ENCODE peak calls at places on chromosome 18, in nine cellular contexts. Q, G, U, C, K, P, A, L and X are unnamed samples.

GRCh38 chr18:2406544-2406943 is 164.8 kb downstream of the METTL4 start:
- DNase-seq in U (no peak), K (no peak), C (no peak), Q (no peak), P (no peak), G (no peak), L (no peak), A (no peak), X (no peak)

GRCh38 chr18:61991201-61991600 is 98.4 kb upstream of the RNF152 start:
- DNase-seq in K (no peak), Q (no peak), G (peak; percentile 24), P (peak; percentile 49), A (no peak), C (no peak), U (no peak), L (no peak), X (no peak)

GRCh38 chr18:28365406-28365805 is 188.5 kb upstream of the CDH2 start:
- DNase-seq in G (peak; percentile 76), C (no peak), L (no peak), U (no peak), A (no peak), Q (no peak), K (no peak), P (no peak), X (no peak)

GRCh38 chr18:71784777-71785176 is 759.4 kb downstream of the CBLN2 start:
- DNase-seq in C (peak; percentile 5), G (no peak), A (no peak), K (no peak), L (no peak), P (no peak), U (no peak), Q (no peak), X (no peak)

GRCh38 chr18:53689886-53690285 is 534.6 kb downstream of the MBD2 start:
- DNase-seq in A (no peak), Q (no peak), G (no peak), U (no peak), L (no peak), K (no peak), P (no peak), C (no peak), X (no peak)

GRCh38 chr18:55446996-55447671 is 140.9 kb downstream of the TCF4 start:
- DNase-seq in P (no peak), U (no peak), C (no peak), Q (no peak), A (no peak), L (no peak), G (no peak), K (no peak), X (no peak)

GRCh38 chr18:43572165-43572564 is 294.9 kb upstream of the SYT4 start:
- DNase-seq in P (no peak), Q (no peak), U (no peak), L (no peak), K (no peak), C (no peak), G (no peak), A (no peak), X (no peak)

GRCh38 chr18:47830772-47831171 is 99.7 kb downstream of the SMAD2 start:
- DNase-seq in C (no peak), L (no peak), U (no peak), P (no peak), K (no peak), G (no peak), A (no peak), Q (no peak), X (no peak)

GRCh38 chr18:10231220-10231619 is 223.2 kb upstream of the APCDD1 start:
- DNase-seq in L (no peak), K (no peak), P (no peak), C (no peak), U (no peak), A (no peak), Q (no peak), G (no peak), X (no peak)

GRCh38 chr18:10860382-10860781 is 289.0 kb downstream of the PIEZO2 start:
- DNase-seq in L (no peak), G (no peak), Q (no peak), C (no peak), P (no peak), U (no peak), A (no peak), K (no peak), X (no peak)

GRCh38 chr18:40283560-40283959 is 1671.5 kb upstream of the PIK3C3 start:
- DNase-seq in U (no peak), G (no peak), C (no peak), K (no peak), L (no peak), P (no peak), A (no peak), Q (no peak), X (no peak)

GRCh38 chr18:3466051-3466450 is 16.1 kb downstream of the TGIF1 start:
- DNase-seq in L (no peak), A (no peak), K (no peak), C (no peak), G (peak; percentile 79), U (no peak), Q (no peak), P (no peak), X (no peak)

GRCh38 chr18:48621240-48621639 is 82.4 kb downstream of the CTIF start:
- DNase-seq in Q (no peak), P (peak; percentile 24), U (no peak), K (no peak), G (peak; percentile 23), A (no peak), L (no peak), C (no peak), X (no peak)

GRCh38 chr18:76131738-76132137 is 363.3 kb downstream of the ZNF516 start:
- DNase-seq in K (no peak), L (no peak), G (peak; percentile 99), Q (no peak), A (no peak), U (no peak), P (no peak), C (no peak), X (no peak)

GRCh38 chr18:46352520-46353250 is 248.5 kb downstream of the HAUS1 start:
- DNase-seq in Q (no peak), K (no peak), L (no peak), G (no peak), A (no peak), U (no peak), C (no peak), P (no peak), X (no peak)

GRCh38 chr18:63550068-63550467 is 7.9 kb downstream of the SERPINB12 start:
- DNase-seq in G (peak; percentile 45), Q (no peak), A (no peak), P (no peak), U (no peak), K (no peak), C (no peak), L (no peak), X (no peak)

GRCh38 chr18:63551769-63552168 is 9.6 kb downstream of the SERPINB12 start:
- DNase-seq in G (no peak), L (no peak), K (no peak), P (no peak), U (no peak), C (no peak), Q (no peak), A (no peak), X (no peak)

GRCh38 chr18:63553117-63553516 is 10.9 kb downstream of the SERPINB12 start:
- DNase-seq in C (no peak), A (no peak), G (peak; percentile 93), P (peak; percentile 41), L (no peak), K (no peak), U (no peak), Q (no peak), X (no peak)

GRCh38 chr18:63552581-63552980 is 10.4 kb downstream of the SERPINB12 start:
- DNase-seq in Q (no peak), U (no peak), P (no peak), G (no peak), C (no peak), L (no peak), K (no peak), A (no peak), X (no peak)
- H3K27ac ChIP-seq in Q (no peak overlapping the region), U (no peak overlapping the region), P (no peak overlapping the region), G (peak overlapping the region; percentile 46), C (no peak overlapping the region), L (no peak overlapping the region), K (no peak overlapping the region), A (no peak overlapping the region), X (no peak overlapping the region)

DNA sequence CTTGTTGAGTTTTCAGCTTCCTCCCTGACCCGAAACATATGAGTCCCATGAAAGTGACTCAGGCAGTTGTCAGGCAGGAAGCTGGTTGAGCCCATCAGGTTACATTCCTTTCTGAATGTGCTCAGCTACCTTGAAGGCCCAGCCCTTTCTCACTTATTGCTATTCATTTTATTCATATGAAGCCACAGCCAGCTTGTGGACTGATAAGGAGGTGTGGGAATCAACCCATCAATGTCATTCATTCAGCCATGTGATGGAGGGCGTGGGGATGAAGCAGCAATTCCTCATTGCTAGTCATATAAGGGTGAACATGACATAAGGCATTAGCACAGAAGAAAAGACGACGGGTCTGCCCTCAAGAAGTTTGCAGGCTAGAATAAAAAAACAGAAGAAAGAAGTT is 5.3 kb upstream of the VPS4B start:
- DNase-seq in G (peak; percentile 100), P (no peak), Q (no peak), U (no peak), K (no peak), A (no peak), C (peak; percentile 10), L (no peak), X (no peak)
- H3K27ac ChIP-seq in G (peak overlapping the region; percentile 96), P (no peak overlapping the region), Q (no peak overlapping the region), U (no peak overlapping the region), K (no peak overlapping the region), A (no peak overlapping the region), C (no peak overlapping the region), L (no peak overlapping the region), X (no peak overlapping the region)

DNA sequence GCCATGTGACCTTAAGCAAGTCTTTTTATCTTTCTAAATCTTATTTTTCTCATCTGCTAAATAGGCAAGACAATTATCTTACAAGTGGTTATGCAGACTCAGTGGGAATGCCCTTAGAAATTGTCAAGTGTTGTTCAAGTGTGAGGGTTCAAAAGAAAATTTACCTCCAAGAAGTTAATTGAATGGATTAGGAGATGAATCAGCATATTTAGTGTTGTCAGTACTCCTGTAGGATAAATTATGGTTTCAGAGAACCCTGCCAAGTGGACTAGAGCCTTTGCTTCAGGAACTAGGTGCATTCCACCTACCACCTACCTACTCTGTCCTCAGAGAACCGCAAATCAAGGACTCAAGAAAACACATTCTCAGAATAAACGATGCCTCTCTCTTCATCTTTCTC is 69.8 kb upstream of the KCTD1 start:
- DNase-seq in L (no peak), Q (no peak), G (peak; percentile 18), P (no peak), C (no peak), K (no peak), A (no peak), U (no peak), X (no peak)
- H3K27ac ChIP-seq in L (no peak overlapping the region), Q (no peak overlapping the region), G (no peak overlapping the region), P (no peak overlapping the region), C (no peak overlapping the region), K (no peak overlapping the region), A (no peak overlapping the region), U (no peak overlapping the region), X (no peak overlapping the region)

DNA sequence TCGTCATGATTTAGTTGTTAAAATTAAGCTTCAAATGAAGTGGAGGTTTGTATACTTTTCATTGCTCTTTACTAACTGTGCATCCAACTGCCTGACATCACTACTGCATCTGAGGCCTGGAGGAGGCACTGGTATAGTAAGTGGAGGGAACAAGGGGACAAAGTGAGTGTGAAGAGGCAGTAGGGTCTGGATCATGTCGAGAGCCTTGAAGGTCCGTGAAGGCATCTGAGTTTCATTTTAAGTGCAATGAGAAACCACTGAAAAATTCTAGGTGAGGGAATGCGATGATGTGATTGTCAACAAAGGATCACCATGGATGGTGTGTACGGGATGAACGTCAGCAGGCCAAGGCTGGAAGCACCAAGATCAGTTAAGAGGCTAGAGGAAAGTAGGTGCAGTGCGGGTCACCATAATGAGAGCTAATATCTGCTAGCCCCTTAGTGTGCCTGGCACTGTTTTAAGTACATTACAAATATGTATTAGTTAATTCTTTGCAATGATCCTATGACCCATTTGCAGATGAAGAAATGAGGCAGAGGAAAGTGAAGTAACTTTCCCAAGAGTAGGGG is 96.1 kb downstream of the CABYR start:
- DNase-seq in P (no peak), C (no peak), Q (no peak), A (no peak), G (no peak), L (no peak), U (no peak), K (no peak), X (no peak)
- H3K27ac ChIP-seq in P (peak overlapping the region; percentile 77), C (no peak overlapping the region), Q (peak overlapping the region; percentile 23), A (no peak overlapping the region), G (no peak overlapping the region), L (peak overlapping the region; percentile 63), U (no peak overlapping the region), K (no peak overlapping the region), X (no peak overlapping the region)